ENCODE peak calls at places on chromosomes 6 and 20, in six cellular contexts. One of them, this sample, is unnamed.

GRCh38 chr20:35991142-35991771 is 22.9 kb downstream of the CNBD2 start:
- DNase-seq in HCT116: peak
- DNase-seq in GM12865: peak
- DNase-seq in endothelial cell of umbilical vein: peak
- DNase-seq in tibial nerve: no peak
- DNase-seq in GM12878: no peak
- DNase-seq in this sample: no peak

GRCh38 chr6:40532349-40533028 is 54.7 kb downstream of the LRFN2 start:
- DNase-seq in endothelial cell of umbilical vein: no peak
- DNase-seq in HCT116: no peak
- DNase-seq in GM12865: no peak
- DNase-seq in GM12878: no peak
- DNase-seq in tibial nerve: no peak
- DNase-seq in this sample: no peak

GRCh38 chr6:55678330-55679224 is 99.6 kb upstream of the HMGCLL1 start:
- DNase-seq in endothelial cell of umbilical vein: no peak
- DNase-seq in GM12878: no peak
- DNase-seq in GM12865: peak
- DNase-seq in tibial nerve: no peak
- DNase-seq in HCT116: no peak
- DNase-seq in this sample: no peak

GRCh38 chr20:11053310-11053709 is 379.5 kb upstream of the JAG1 start:
- DNase-seq in GM12878: no peak
- DNase-seq in HCT116: no peak
- DNase-seq in endothelial cell of umbilical vein: no peak
- DNase-seq in tibial nerve: no peak
- DNase-seq in GM12865: no peak
- DNase-seq in this sample: no peak

GRCh38 chr6:123802697-123803455 is 789 bp upstream of the NKAIN2 start:
- DNase-seq in HCT116: peak
- DNase-seq in GM12878: no peak
- DNase-seq in GM12865: peak
- DNase-seq in endothelial cell of umbilical vein: peak
- DNase-seq in tibial nerve: peak
- DNase-seq in this sample: peak

GRCh38 chr6:135033238-135033637 is 21.4 kb downstream of the HBS1L start:
- DNase-seq in GM12865: no peak
- DNase-seq in tibial nerve: no peak
- DNase-seq in HCT116: no peak
- DNase-seq in GM12878: no peak
- DNase-seq in endothelial cell of umbilical vein: no peak
- DNase-seq in this sample: no peak

GRCh38 chr6:139323511-139324445 is 32.0 kb upstream of the TXLNB start:
- DNase-seq in endothelial cell of umbilical vein: peak
- DNase-seq in GM12865: peak
- DNase-seq in tibial nerve: peak
- DNase-seq in HCT116: no peak
- DNase-seq in GM12878: no peak
- DNase-seq in this sample: peak

GRCh38 chr6:79158856-79159516 is 75.5 kb downstream of the HMGN3 start:
- DNase-seq in HCT116: no peak
- DNase-seq in GM12878: no peak
- DNase-seq in tibial nerve: no peak
- DNase-seq in endothelial cell of umbilical vein: no peak
- DNase-seq in GM12865: no peak
- DNase-seq in this sample: no peak

GRCh38 chr6:52727908-52728307 is 35.4 kb downstream of the GSTA2 start:
- DNase-seq in tibial nerve: no peak
- DNase-seq in HCT116: no peak
- DNase-seq in endothelial cell of umbilical vein: no peak
- DNase-seq in GM12878: no peak
- DNase-seq in GM12865: no peak
- DNase-seq in this sample: no peak

GRCh38 chr6:4167123-4167522 is 31.7 kb upstream of the ECI2 start:
- DNase-seq in GM12878: no peak
- DNase-seq in tibial nerve: no peak
- DNase-seq in HCT116: no peak
- DNase-seq in endothelial cell of umbilical vein: no peak
- DNase-seq in GM12865: no peak
- DNase-seq in this sample: no peak

GRCh38 chr6:4172368-4172767 is 37.0 kb upstream of the ECI2 start:
- DNase-seq in tibial nerve: no peak
- DNase-seq in endothelial cell of umbilical vein: no peak
- DNase-seq in GM12878: no peak
- DNase-seq in HCT116: no peak
- DNase-seq in GM12865: no peak
- DNase-seq in this sample: no peak

GRCh38 chr6:4170297-4170696 is 34.9 kb upstream of the ECI2 start:
- DNase-seq in endothelial cell of umbilical vein: no peak
- DNase-seq in tibial nerve: no peak
- DNase-seq in GM12865: no peak
- DNase-seq in HCT116: no peak
- DNase-seq in GM12878: no peak
- DNase-seq in this sample: no peak

GRCh38 chr6:4167833-4168232 is 32.5 kb upstream of the ECI2 start:
- DNase-seq in endothelial cell of umbilical vein: no peak
- DNase-seq in HCT116: no peak
- DNase-seq in tibial nerve: no peak
- DNase-seq in GM12865: no peak
- DNase-seq in GM12878: no peak
- DNase-seq in this sample: no peak

DNA sequence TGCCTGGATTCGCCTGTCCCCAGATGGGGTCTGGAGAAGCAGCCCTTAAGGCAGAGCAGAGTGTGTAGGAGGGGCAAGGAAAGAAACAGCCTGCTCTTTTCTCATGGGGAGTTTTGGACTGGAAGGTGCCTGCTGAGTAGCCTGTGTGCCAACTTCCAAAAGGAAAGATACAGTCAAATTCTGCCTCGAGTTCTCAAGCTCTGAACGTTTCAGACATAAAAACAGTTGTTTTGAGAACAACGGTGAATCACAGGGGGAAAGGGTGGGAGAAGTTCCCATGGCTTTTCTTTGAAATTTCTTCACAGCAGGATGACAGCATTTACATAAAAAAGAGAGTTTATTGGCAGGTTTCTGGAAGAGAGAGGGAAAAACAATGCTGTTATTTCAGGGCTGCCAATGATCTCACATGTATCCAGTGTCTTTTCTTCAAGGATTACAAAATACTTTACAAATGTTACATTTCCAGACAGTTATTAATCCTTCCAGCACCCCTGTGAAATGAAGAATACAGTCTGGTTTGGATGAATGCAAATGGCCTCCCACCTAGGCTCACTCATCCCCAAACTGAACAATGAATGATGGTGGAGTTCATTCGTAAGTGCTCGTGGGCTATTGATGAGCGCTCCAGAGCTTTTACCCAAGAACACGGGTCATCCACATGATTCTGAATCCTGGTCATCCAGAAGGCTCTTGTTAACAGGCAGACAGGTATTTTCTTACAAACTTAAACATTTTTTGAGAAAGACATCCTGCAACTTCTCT is 33.8 kb upstream of the ECI2 start:
- DNase-seq in tibial nerve: no peak
- DNase-seq in GM12878: no peak
- DNase-seq in endothelial cell of umbilical vein: no peak
- DNase-seq in GM12865: no peak
- DNase-seq in HCT116: no peak
- DNase-seq in this sample: no peak
- TF ChIP-seq CTCF in tibial nerve: no peak
- TF ChIP-seq CTCF in GM12878: no peak
- TF ChIP-seq CTCF in endothelial cell of umbilical vein: no peak
- TF ChIP-seq CTCF in GM12865: no peak
- TF ChIP-seq CTCF in HCT116: no peak
- TF ChIP-seq CTCF in this sample: no peak

GRCh38 chr6:5765141-5765760 is 241.5 kb downstream of the NRN1 start:
- DNase-seq in GM12865: no peak
- DNase-seq in endothelial cell of umbilical vein: no peak
- DNase-seq in HCT116: no peak
- DNase-seq in GM12878: no peak
- DNase-seq in tibial nerve: no peak
- DNase-seq in this sample: no peak

GRCh38 chr6:5764401-5764955 is 242.2 kb downstream of the NRN1 start:
- DNase-seq in GM12878: peak
- DNase-seq in HCT116: no peak
- DNase-seq in GM12865: peak
- DNase-seq in endothelial cell of umbilical vein: no peak
- DNase-seq in tibial nerve: no peak
- DNase-seq in this sample: peak

GRCh38 chr6:5762561-5762968 is 244.2 kb downstream of the NRN1 start:
- DNase-seq in tibial nerve: no peak
- DNase-seq in GM12865: no peak
- DNase-seq in HCT116: no peak
- DNase-seq in endothelial cell of umbilical vein: no peak
- DNase-seq in GM12878: no peak
- DNase-seq in this sample: no peak

GRCh38 chr6:5763407-5763806 is 243.3 kb downstream of the NRN1 start:
- DNase-seq in endothelial cell of umbilical vein: no peak
- DNase-seq in HCT116: no peak
- DNase-seq in GM12865: no peak
- DNase-seq in GM12878: no peak
- DNase-seq in tibial nerve: no peak
- DNase-seq in this sample: no peak

DNA sequence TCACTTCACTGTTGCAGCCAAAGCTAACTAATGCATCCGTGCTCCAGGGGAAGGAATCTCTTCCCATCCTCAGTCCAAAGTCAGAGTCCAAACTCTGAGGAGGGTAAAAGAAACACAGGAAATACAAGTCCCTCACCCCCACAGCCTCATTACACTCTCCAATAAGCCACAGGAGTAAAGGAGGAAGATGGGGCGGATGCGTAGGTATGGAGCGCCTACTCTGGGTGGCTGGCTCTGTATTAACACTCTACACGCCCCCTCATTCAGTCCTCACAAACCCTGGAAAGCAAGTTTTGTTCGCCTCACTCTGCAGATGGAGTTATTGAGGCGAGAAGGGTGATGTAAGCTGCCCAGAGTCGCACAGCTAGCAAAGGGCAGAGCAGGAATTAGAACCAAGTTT is 242.9 kb downstream of the NRN1 start:
- DNase-seq in GM12878: peak
- DNase-seq in HCT116: no peak
- DNase-seq in endothelial cell of umbilical vein: no peak
- DNase-seq in GM12865: no peak
- DNase-seq in tibial nerve: no peak
- DNase-seq in this sample: peak
- TF ChIP-seq CTCF in GM12878: no peak
- TF ChIP-seq CTCF in HCT116: no peak
- TF ChIP-seq CTCF in endothelial cell of umbilical vein: no peak
- TF ChIP-seq CTCF in GM12865: no peak
- TF ChIP-seq CTCF in tibial nerve: no peak
- TF ChIP-seq CTCF in this sample: no peak

GRCh38 chr6:9848094-9848493 is 566.8 kb downstream of the TFAP2A start:
- DNase-seq in endothelial cell of umbilical vein: no peak
- DNase-seq in tibial nerve: no peak
- DNase-seq in GM12878: no peak
- DNase-seq in GM12865: no peak
- DNase-seq in HCT116: no peak
- DNase-seq in this sample: no peak

GRCh38 chr6:9851006-9851405 is 563.9 kb downstream of the TFAP2A start:
- DNase-seq in GM12865: no peak
- DNase-seq in GM12878: no peak
- DNase-seq in endothelial cell of umbilical vein: no peak
- DNase-seq in tibial nerve: no peak
- DNase-seq in HCT116: no peak
- DNase-seq in this sample: no peak

DNA sequence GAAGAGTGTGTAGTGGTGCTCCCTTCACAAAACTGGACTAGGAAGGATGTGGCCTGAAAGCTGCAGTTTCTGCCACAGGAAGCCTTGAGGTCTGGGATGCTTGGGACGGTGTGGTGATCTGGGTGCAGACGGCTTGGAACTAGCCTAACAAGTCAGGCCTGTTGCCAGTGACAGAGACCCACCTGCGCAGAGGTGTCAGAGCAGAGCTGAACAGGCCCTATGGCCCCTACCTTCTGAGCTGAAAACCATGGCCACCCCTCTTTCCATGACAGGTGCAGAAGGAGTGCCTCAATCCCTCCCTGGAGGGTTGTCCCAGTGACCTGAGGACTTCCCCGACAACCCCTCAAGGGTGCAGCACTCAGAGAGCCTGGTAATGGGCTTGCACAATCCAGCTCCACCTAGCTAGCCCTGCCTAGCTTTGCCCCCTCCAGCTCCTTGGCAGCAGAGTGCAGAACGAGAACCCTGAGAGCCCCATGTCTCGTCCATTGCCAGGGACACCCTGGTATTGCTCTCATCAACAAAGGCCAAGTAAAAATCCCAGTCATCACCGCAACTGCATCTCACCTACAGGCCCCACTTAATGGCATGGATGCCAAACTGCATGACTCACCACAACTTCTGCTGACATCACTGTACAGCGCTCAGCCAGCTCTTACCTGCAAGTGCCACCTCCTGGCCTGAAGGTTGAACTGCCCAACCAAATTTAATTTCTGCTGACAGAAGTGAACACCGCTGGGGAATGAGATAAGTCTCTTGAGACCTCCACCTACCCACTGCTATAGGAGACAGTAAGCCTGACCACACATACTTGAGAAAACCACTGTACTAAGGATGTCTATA is 563.1 kb downstream of the TFAP2A start:
- DNase-seq in HCT116: peak
- DNase-seq in GM12878: no peak
- DNase-seq in endothelial cell of umbilical vein: no peak
- DNase-seq in tibial nerve: no peak
- DNase-seq in GM12865: peak
- DNase-seq in this sample: no peak
- TF ChIP-seq CTCF in HCT116: peak
- TF ChIP-seq CTCF in GM12878: no peak
- TF ChIP-seq CTCF in endothelial cell of umbilical vein: no peak
- TF ChIP-seq CTCF in tibial nerve: no peak
- TF ChIP-seq CTCF in GM12865: peak
- TF ChIP-seq CTCF in this sample: no peak

GRCh38 chr6:17725083-17725482 is 18.4 kb upstream of the NUP153 start:
- DNase-seq in HCT116: no peak
- DNase-seq in GM12865: no peak
- DNase-seq in GM12878: no peak
- DNase-seq in endothelial cell of umbilical vein: peak
- DNase-seq in tibial nerve: no peak
- DNase-seq in this sample: no peak
- TF ChIP-seq CTCF in HCT116: no peak
- TF ChIP-seq CTCF in GM12865: no peak
- TF ChIP-seq CTCF in GM12878: no peak
- TF ChIP-seq CTCF in endothelial cell of umbilical vein: no peak
- TF ChIP-seq CTCF in tibial nerve: no peak
- TF ChIP-seq CTCF in this sample: no peak

This sample was measured in GM13976.